ENCODE peak calls at places on chromosomes 12 and 14, in seven cellular contexts. T, Y, D, C, P, J and E are unnamed samples.
A peak's percentile ranks its signal among the peaks of the same experiment; 100 is the strongest.

GRCh38 chr12:91326043-91327027 is 143.7 kb upstream of the DCN start:
- DNase-seq in C (peak; percentile 66), D (peak; percentile 60), P (peak; percentile 74), J (peak; percentile 59), Y (peak; percentile 27), T (peak; percentile 63), E (peak; percentile 36)

GRCh38 chr12:75820848-75821578 is 210.6 kb downstream of the PHLDA1 start:
- DNase-seq in C (peak; percentile 95), P (peak; percentile 53), Y (no peak), J (no peak), D (peak; percentile 14), T (no peak), E (peak; percentile 98)

GRCh38 chr14:78709795-78710569 is 539.8 kb downstream of the NRXN3 start:
- DNase-seq in Y (no peak), D (no peak), J (no peak), T (no peak), C (no peak), P (no peak), E (no peak)

GRCh38 chr14:51715250-51715649 is 63.5 kb downstream of the FRMD6 start:
- DNase-seq in J (no peak), T (no peak), D (no peak), P (no peak), Y (no peak), C (no peak), E (no peak)

GRCh38 chr12:41407240-41407799 is 219.2 kb downstream of the PDZRN4 start:
- DNase-seq in D (peak; percentile 58), J (no peak), C (no peak), Y (no peak), T (peak; percentile 47), P (no peak), E (no peak)

GRCh38 chr14:87824261-87824660 is 168.7 kb downstream of the GALC start:
- DNase-seq in D (no peak), P (no peak), T (no peak), J (no peak), C (peak; percentile 8), Y (no peak), E (no peak)

GRCh38 chr12:85955127-85955526 is 81.0 kb downstream of the NTS start:
- DNase-seq in D (no peak), P (no peak), C (no peak), T (no peak), Y (no peak), J (peak; percentile 13), E (peak; percentile 9)

GRCh38 chr12:53991077-53991460 is 6.1 kb downstream of the HOXC10 start:
- DNase-seq in T (no peak), P (no peak), C (no peak), J (no peak), D (no peak), Y (no peak), E (no peak)

GRCh38 chr12:52524241-52524897 is 4.2 kb upstream of the KRT5 start:
- DNase-seq in P (no peak), Y (no peak), T (no peak), D (no peak), C (no peak), J (no peak), E (peak; percentile 88)

GRCh38 chr12:14810953-14811483 is 3.0 kb downstream of the SMCO3 start:
- DNase-seq in Y (no peak), T (peak; percentile 32), J (peak; percentile 54), C (no peak), D (peak; percentile 56), P (peak; percentile 45), E (peak; percentile 37)

GRCh38 chr12:49079796-49080195 is 10.0 kb upstream of the RHEBL1 start:
- DNase-seq in P (no peak), D (no peak), Y (no peak), J (no peak), T (no peak), C (no peak), E (no peak)

GRCh38 chr12:34391771-34392581 is 369.7 kb downstream of the ALG10 start:
- DNase-seq in J (no peak), Y (no peak), C (no peak), T (no peak), D (no peak), P (no peak), E (no peak)

GRCh38 chr14:92694807-92695206 is 53.6 kb downstream of the LGMN start:
- DNase-seq in D (no peak), Y (no peak), C (no peak), T (no peak), J (no peak), P (no peak), E (no peak)

GRCh38 chr14:71324767-71325272 is 417.6 kb downstream of the PCNX1 start:
- DNase-seq in C (no peak), T (peak; percentile 20), Y (peak; percentile 56), J (no peak), P (peak; percentile 6), D (peak; percentile 37), E (peak; percentile 80)

GRCh38 chr12:72346331-72346944 is 74.3 kb downstream of the TRHDE start:
- DNase-seq in J (peak; percentile 26), D (peak; percentile 86), C (peak; percentile 61), Y (no peak), P (peak; percentile 73), T (peak; percentile 91), E (peak; percentile 67)

GRCh38 chr14:102883028-102883953 is 39.2 kb upstream of the AMN start:
- DNase-seq in J (no peak), D (no peak), P (no peak), T (no peak), Y (no peak), C (no peak), E (no peak)

GRCh38 chr12:119061208-119061796 is 80.0 kb downstream of the SRRM4 start:
- DNase-seq in C (peak; percentile 7), P (peak; percentile 34), Y (no peak), D (peak; percentile 79), T (peak; percentile 89), J (peak; percentile 16), E (peak; percentile 41)

GRCh38 chr14:105945891-105946290 is 419.5 kb downstream of the TMEM121 start:
- DNase-seq in C (no peak), J (no peak), P (no peak), T (no peak), D (peak; percentile 87), Y (peak; percentile 15), E (no peak)

GRCh38 chr14:74425525-74426201 is 347 bp downstream of the SYNDIG1L start:
- DNase-seq in D (peak; percentile 21), Y (peak; percentile 48), T (peak; percentile 92), C (no peak), P (no peak), J (peak; percentile 8), E (no peak)

DNA sequence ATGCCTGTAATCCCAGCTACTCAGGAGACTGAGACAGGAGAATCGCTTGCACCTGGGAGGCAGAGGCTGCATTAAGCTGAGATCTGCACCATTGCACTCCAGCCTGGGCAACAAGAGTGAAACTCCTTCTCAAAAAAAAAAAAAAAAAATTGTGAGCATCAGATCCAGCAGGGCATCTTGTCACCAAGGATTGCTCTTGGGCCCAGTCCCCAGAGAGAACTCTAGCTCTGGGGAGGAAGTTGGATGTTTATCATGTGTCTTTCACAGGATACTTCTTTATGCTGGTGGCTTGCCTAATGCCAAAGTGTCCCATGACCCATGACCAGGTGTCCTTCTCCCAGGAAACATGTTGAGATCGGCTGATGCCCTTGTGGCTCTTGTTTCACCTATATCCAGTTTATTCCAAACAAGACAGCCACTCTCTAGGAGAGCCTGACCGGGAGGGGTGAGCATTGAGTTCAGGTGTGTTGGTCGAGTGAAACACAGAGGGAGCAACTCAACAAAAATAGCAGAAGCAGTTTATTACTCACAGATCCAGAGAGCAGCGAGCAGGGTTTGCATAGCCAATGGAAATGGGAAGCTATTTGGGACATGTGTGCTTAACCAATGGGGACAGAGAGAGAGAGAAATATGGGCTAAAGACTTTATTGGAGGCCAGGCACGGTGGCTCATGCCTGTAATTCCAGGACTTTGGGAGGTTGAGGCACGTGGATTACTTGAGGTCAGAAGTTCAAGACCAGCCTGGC is 6.7 kb upstream of the TCHP start:
- DNase-seq in C (no peak), D (no peak), Y (no peak), T (no peak), J (no peak), P (no peak), E (no peak)
- H3K27me3 ChIP-seq in C (no peaks in the 10 kb centered on the region), D (no peaks in the 10 kb centered on the region), Y (no peaks in the 10 kb centered on the region), T (no peaks in the 10 kb centered on the region), J (no peaks in the 10 kb centered on the region), P (no peaks in the 10 kb centered on the region), E (no peaks in the 10 kb centered on the region)

GRCh38 chr14:64541261-64541970 is 875 bp downstream of the HSPA2 start:
- DNase-seq in J (peak; percentile 29), P (no peak), D (peak; percentile 25), Y (no peak), C (no peak), T (no peak), E (no peak)
- H3K4me3 ChIP-seq in J (no peak overlapping the region), P (peak overlapping the region; percentile 15), D (peak overlapping the region; percentile 9), Y (peak overlapping the region; percentile 86), C (peak overlapping the region; percentile 61), T (no peak overlapping the region), E (no peak overlapping the region)

GRCh38 chr12:116878567-116879508 is 2.4 kb downstream of the HRK start:
- DNase-seq in C (no peak), T (peak; percentile 64), P (no peak), D (no peak), Y (no peak), J (no peak), E (peak; percentile 25)
- H3K27me3 ChIP-seq in C (peaks cover 70% of the 10 kb centered on the region), T (peaks cover 74% of the 10 kb centered on the region), P (peaks cover 62% of the 10 kb centered on the region), D (no peaks in the 10 kb centered on the region), Y (peaks cover 14% of the 10 kb centered on the region), J (peaks cover 77% of the 10 kb centered on the region), E (peaks cover 21% of the 10 kb centered on the region)

DNA sequence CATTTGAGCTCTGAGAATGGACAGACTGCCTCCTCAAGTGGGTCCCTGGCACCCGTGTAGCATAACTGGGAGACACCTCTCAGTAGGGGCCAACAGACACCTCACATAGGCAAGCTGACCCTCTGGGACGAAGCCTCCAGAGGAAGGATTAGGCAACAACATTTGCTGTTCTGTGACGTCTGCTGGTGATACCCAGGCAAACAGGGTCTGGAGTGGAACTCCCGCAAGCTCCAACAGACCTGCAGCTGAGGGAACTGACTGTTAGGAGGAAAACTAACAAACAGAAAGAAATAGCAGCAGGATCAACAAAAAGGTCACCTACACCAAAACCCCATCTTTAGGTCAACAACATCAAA is 69.6 kb downstream of the CEP83 start:
- DNase-seq in J (no peak), T (no peak), Y (no peak), C (no peak), D (no peak), P (no peak), E (no peak)
- H3K4me3 ChIP-seq in J (no peak overlapping the region), T (peak overlapping the region; percentile 32), Y (no peak overlapping the region), C (no peak overlapping the region), D (no peak overlapping the region), P (no peak overlapping the region), E (no peak overlapping the region)

GRCh38 chr12:113783811-113784210 is 182.3 kb downstream of the RBM19 start:
- DNase-seq in Y (no peak), P (no peak), J (no peak), D (no peak), T (no peak), C (no peak), E (no peak)
- H3K27me3 ChIP-seq in Y (no peaks in the 10 kb centered on the region), P (no peaks in the 10 kb centered on the region), J (peaks cover 3% of the 10 kb centered on the region), D (no peaks in the 10 kb centered on the region), T (no peaks in the 10 kb centered on the region), C (peaks cover 17% of the 10 kb centered on the region), E (no peaks in the 10 kb centered on the region)

DNA sequence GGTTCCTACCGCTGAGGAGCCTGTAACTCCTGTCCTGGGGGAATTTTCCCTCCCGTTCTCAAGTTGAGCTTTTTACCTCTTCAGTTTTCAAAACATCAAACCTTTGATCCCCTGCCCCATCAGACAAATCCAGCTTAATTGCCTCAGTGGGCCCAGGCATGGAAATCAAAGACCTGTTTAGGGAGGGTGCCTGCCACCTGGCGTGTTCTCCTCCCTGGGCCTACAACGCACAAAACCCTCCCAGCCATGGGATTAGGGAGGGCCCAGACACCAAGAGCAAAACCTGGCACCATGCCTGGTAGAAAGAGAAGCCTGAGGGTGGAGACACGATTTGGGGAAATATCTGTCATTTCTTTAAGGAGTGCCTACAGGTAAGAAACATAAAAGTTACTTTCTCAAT is 672.9 kb downstream of the BCL11B start:
- DNase-seq in D (no peak), J (no peak), Y (no peak), P (no peak), T (no peak), C (no peak), E (no peak)
- H3K4me3 ChIP-seq in D (no peak overlapping the region), J (no peak overlapping the region), Y (no peak overlapping the region), P (no peak overlapping the region), T (no peak overlapping the region), C (no peak overlapping the region), E (no peak overlapping the region)